ENCODE peak calls at places on chromosome 9, in eight cellular contexts. I is T-helper 2 cell; H is NCI-H1417 treated with DMSO at 0.1 percent for 48 hours; N is LHCN-M2; R is mesenteric fat pad; O is suprapubic skin; S is activated CD4-positive, alpha-beta T cell treated with anti-CD3 and anti-CD28 coated beads for 24 hours; U is tibial artery. M is an unnamed sample.

GRCh38 chr9:16335788-16336580 is 534.5 kb downstream of the BNC2 start:
- DNase-seq in R (no peak), U (peak), I (no peak), N (peak), H (no peak), O (no peak), S (no peak), M (no peak)

GRCh38 chr9:137339606-137340462 is 37.8 kb upstream of the NRARP start:
- DNase-seq in S (no peak), O (no peak), I (no peak), U (no peak), R (no peak), H (no peak), N (no peak), M (no peak)

GRCh38 chr9:134781895-134782294 is 98.7 kb upstream of the FCN2 start:
- DNase-seq in I (no peak), R (no peak), O (no peak), H (no peak), S (peak), U (no peak), N (no peak), M (no peak)

GRCh38 chr9:137818286-137818685 is 59.3 kb upstream of the CACNA1B start:
- DNase-seq in I (no peak), O (no peak), H (no peak), S (no peak), R (no peak), N (no peak), U (no peak), M (no peak)

GRCh38 chr9:21677834-21678233 is 124.6 kb upstream of the MTAP start:
- DNase-seq in H (no peak), N (peak), S (no peak), R (no peak), O (no peak), I (no peak), U (no peak), M (no peak)

GRCh38 chr9:124478014-124478753 is 27.9 kb downstream of the ADGRD2 start:
- DNase-seq in U (no peak), I (no peak), S (no peak), O (no peak), N (no peak), H (no peak), R (no peak), M (no peak)

GRCh38 chr9:27368317-27368985 is 71.5 kb upstream of the EQTN start:
- DNase-seq in O (no peak), R (no peak), S (no peak), U (peak), I (no peak), N (peak), H (no peak), M (no peak)

GRCh38 chr9:134211811-134212460 is 47.6 kb upstream of the RNU6ATAC start:
- DNase-seq in H (no peak), N (no peak), O (no peak), S (no peak), U (no peak), I (no peak), R (no peak), M (no peak)

GRCh38 chr9:130336027-130336595 is 70.6 kb downstream of the HMCN2 start:
- DNase-seq in N (no peak), U (no peak), I (no peak), R (no peak), H (no peak), S (no peak), O (no peak), M (no peak)

GRCh38 chr9:28925184-28925583 is 1351.9 kb upstream of the C9orf72 start:
- DNase-seq in I (no peak), H (no peak), O (no peak), S (no peak), R (no peak), U (no peak), N (no peak), M (no peak)

GRCh38 chr9:131885144-131885609 is 145.3 kb upstream of the RAPGEF1 start:
- DNase-seq in H (no peak), U (no peak), R (peak), S (no peak), I (no peak), N (no peak), O (peak), M (no peak)